ENCODE peak calls at places on chromosomes 12 and 14, in nine cellular contexts. I is ELF-1; O is T-helper 2 cell; J is sigmoid colon; K is stimulated activated CD4-positive, alpha-beta T cell treated with anti-CD3 and anti-CD28 coated beads, Interleukin-12 subunit alpha, Interleukin-12 subunit beta, amount 100 ng/mL, for 4 hours; T is A172; M is ovary; G is fibroblast of lung; F is NCI-H1092 treated with DMSO at 0.1 percent for 48 hours. Q is an unnamed sample.

GRCh38 chr12:25130741-25131188 is 64.2 kb downstream of the DNAI7 start:
- DNase-seq in I (no peak), O (peak; percentile 9), J (no peak), K (no peak), T (peak; percentile 36), M (no peak), G (peak; percentile 47), F (peak; percentile 35), Q (no peak)

GRCh38 chr14:38042356-38042755 is 165.3 kb upstream of the SSTR1 start:
- DNase-seq in I (peak; percentile 53), O (no peak), J (no peak), K (no peak), T (peak; percentile 76), M (no peak), G (peak; percentile 59), F (no peak), Q (no peak)

GRCh38 chr12:12081836-12082497 is 11.2 kb downstream of the BCL2L14 start:
- DNase-seq in I (peak; percentile 48), O (no peak), J (no peak), K (no peak), T (peak; percentile 25), M (no peak), G (peak; percentile 39), F (peak; percentile 35), Q (no peak)

GRCh38 chr12:18165422-18165871 is 75.5 kb upstream of the RERGL start:
- DNase-seq in I (no peak), O (no peak), J (no peak), K (no peak), T (peak; percentile 38), M (no peak), G (peak; percentile 63), F (peak; percentile 40), Q (no peak)

GRCh38 chr12:127060933-127061332 is 1206.0 kb upstream of the TMEM132C start:
- DNase-seq in I (no peak), O (no peak), J (no peak), K (no peak), T (no peak), M (no peak), G (no peak), F (no peak), Q (no peak)

GRCh38 chr12:33813536-33813935 is 208.8 kb upstream of the ALG10 start:
- DNase-seq in I (no peak), O (no peak), J (no peak), K (no peak), T (no peak), M (no peak), G (no peak), F (no peak), Q (no peak)

GRCh38 chr14:37550511-37550910 is 44.5 kb downstream of the FOXA1 start:
- DNase-seq in I (no peak), O (no peak), J (no peak), K (no peak), T (peak; percentile 0), M (no peak), G (peak; percentile 81), F (peak; percentile 48), Q (no peak)

GRCh38 chr14:49861581-49861922 is 9.0 kb upstream of the NEMF start:
- DNase-seq in I (peak; percentile 91), O (peak; percentile 59), J (peak; percentile 91), K (peak; percentile 45), T (peak; percentile 54), M (peak; percentile 61), G (peak; percentile 84), F (no peak), Q (no peak)

GRCh38 chr12:123097521-123098084 is 53.3 kb downstream of the PITPNM2 start:
- DNase-seq in I (no peak), O (no peak), J (peak; percentile 81), K (no peak), T (no peak), M (peak; percentile 85), G (no peak), F (no peak), Q (no peak)

GRCh38 chr12:109863961-109864712 is 16.2 kb downstream of the GLTP start:
- DNase-seq in I (peak; percentile 62), O (no peak), J (no peak), K (no peak), T (no peak), M (no peak), G (peak; percentile 24), F (no peak), Q (no peak)

GRCh38 chr12:64457036-64457435 is 5.1 kb downstream of the TBK1 start:
- DNase-seq in I (no peak), O (no peak), J (no peak), K (no peak), T (no peak), M (no peak), G (no peak), F (no peak), Q (no peak)

GRCh38 chr12:120674172-120674571 is 12.8 kb upstream of the MLEC start:
- DNase-seq in I (no peak), O (no peak), J (no peak), K (no peak), T (no peak), M (no peak), G (no peak), F (no peak), Q (peak; percentile 15)

GRCh38 chr12:65495233-65495632 is 216.8 kb downstream of the MSRB3 start:
- DNase-seq in I (peak; percentile 46), O (no peak), J (no peak), K (no peak), T (peak; percentile 81), M (no peak), G (peak; percentile 92), F (no peak), Q (no peak)

GRCh38 chr12:11577658-11578260 is 71.7 kb upstream of the ETV6 start:
- DNase-seq in I (no peak), O (no peak), J (no peak), K (no peak), T (no peak), M (no peak), G (peak; percentile 40), F (no peak), Q (no peak)

GRCh38 chr12:25491396-25491948 is 61.6 kb downstream of the LMNTD1 start:
- DNase-seq in I (peak; percentile 45), O (no peak), J (no peak), K (no peak), T (no peak), M (no peak), G (no peak), F (no peak), Q (no peak)

GRCh38 chr14:65281991-65282908 is 130.3 kb upstream of the FUT8 start:
- DNase-seq in I (peak; percentile 90), O (no peak), J (no peak), K (no peak), T (peak; percentile 67), M (no peak), G (peak; percentile 93), F (no peak), Q (no peak)

GRCh38 chr12:97899529-97899928 is 436.9 kb downstream of the RMST start:
- DNase-seq in I (no peak), O (no peak), J (no peak), K (no peak), T (no peak), M (no peak), G (no peak), F (no peak), Q (no peak)

GRCh38 chr12:123242083-123242904 is 9.1 kb downstream of the MTRFR start:
- DNase-seq in I (no peak), O (no peak), J (no peak), K (no peak), T (no peak), M (no peak), G (no peak), F (peak; percentile 86), Q (no peak)

GRCh38 chr12:124523071-124523470 is 44.3 kb downstream of the NCOR2 start:
- DNase-seq in I (no peak), O (no peak), J (no peak), K (no peak), T (no peak), M (no peak), G (no peak), F (peak; percentile 30), Q (no peak)

GRCh38 chr12:25866586-25867378 is 91.7 kb upstream of the RASSF8 start:
- DNase-seq in I (peak; percentile 41), O (no peak), J (no peak), K (no peak), T (no peak), M (no peak), G (peak; percentile 5), F (no peak), Q (no peak)

GRCh38 chr12:89439946-89440345 is 84.7 kb downstream of the GALNT4 start:
- DNase-seq in I (no peak), O (no peak), J (no peak), K (no peak), T (peak; percentile 52), M (no peak), G (peak; percentile 66), F (no peak), Q (no peak)

GRCh38 chr14:44897041-44897843 is 64.5 kb downstream of the KLHL28 start:
- DNase-seq in I (peak; percentile 90), O (peak; percentile 89), J (peak; percentile 99), K (peak; percentile 98), T (peak; percentile 87), M (peak; percentile 99), G (peak; percentile 96), F (peak; percentile 95), Q (peak; percentile 96)

GRCh38 chr12:20369164-20370000 is 1.0 kb downstream of the PDE3A start:
- DNase-seq in I (peak; percentile 74), O (no peak), J (peak; percentile 94), K (no peak), T (no peak), M (peak; percentile 74), G (peak; percentile 76), F (no peak), Q (peak; percentile 95)

GRCh38 chr14:71155743-71156142 is 248.5 kb downstream of the PCNX1 start:
- DNase-seq in I (peak; percentile 50), O (no peak), J (peak; percentile 24), K (no peak), T (no peak), M (no peak), G (no peak), F (no peak), Q (no peak)

GRCh38 chr12:115075552-115076170 is 391.7 kb upstream of the TBX3 start:
- DNase-seq in I (no peak), O (no peak), J (no peak), K (no peak), T (no peak), M (no peak), G (no peak), F (no peak), Q (no peak)

GRCh38 chr12:20127401-20127800 is 240.9 kb upstream of the PDE3A start:
- DNase-seq in I (no peak), O (no peak), J (no peak), K (no peak), T (no peak), M (no peak), G (no peak), F (no peak), Q (no peak)

GRCh38 chr12:110545812-110546211 is 37.3 kb downstream of the PPTC7 start:
- DNase-seq in I (no peak), O (no peak), J (no peak), K (no peak), T (peak; percentile 9), M (no peak), G (peak; percentile 34), F (no peak), Q (no peak)

GRCh38 chr12:78194448-78194847 is 363.8 kb downstream of the NAV3 start:
- DNase-seq in I (no peak), O (no peak), J (no peak), K (no peak), T (peak; percentile 47), M (no peak), G (peak; percentile 98), F (no peak), Q (no peak)

GRCh38 chr14:79369359-79370332 is 841.7 kb downstream of the DIO2 start:
- DNase-seq in I (no peak), O (no peak), J (peak; percentile 79), K (no peak), T (peak; percentile 93), M (no peak), G (peak; percentile 99), F (no peak), Q (no peak)

GRCh38 chr12:1878695-1879094 is 39.8 kb downstream of the CACNA2D4 start:
- DNase-seq in I (no peak), O (no peak), J (no peak), K (no peak), T (no peak), M (no peak), G (no peak), F (no peak), Q (no peak)

GRCh38 chr12:90899456-90900182 is 55.4 kb downstream of the CCER1 start:
- DNase-seq in I (no peak), O (no peak), J (no peak), K (no peak), T (peak; percentile 57), M (no peak), G (peak; percentile 64), F (no peak), Q (no peak)

Q was measured in chondrocyte.